ENCODE peak calls at places on chromosomes 3 and 15, in nine cellular contexts. One of them, this sample, is unnamed.

GRCh38 chr15:31346367-31347066 is 19.9 kb downstream of the KLF13 start:
- DNase-seq in sigmoid colon: no peak
- DNase-seq in endodermal cell: no peak
- DNase-seq in heart right ventricle: no peak
- DNase-seq in psoas muscle: no peak
- DNase-seq in K562: no peak
- DNase-seq in fibroblast of lung: no peak
- DNase-seq in fibroblast of the aortic adventitia: no peak
- DNase-seq in cardiac muscle cell: no peak
- DNase-seq in this sample: no peak

GRCh38 chr3:196186661-196187573 is 24.3 kb downstream of the ZDHHC19 start:
- DNase-seq in fibroblast of the aortic adventitia: peak
- DNase-seq in endodermal cell: peak
- DNase-seq in cardiac muscle cell: no peak
- DNase-seq in heart right ventricle: no peak
- DNase-seq in sigmoid colon: no peak
- DNase-seq in K562: no peak
- DNase-seq in fibroblast of lung: no peak
- DNase-seq in psoas muscle: no peak
- DNase-seq in this sample: no peak

GRCh38 chr3:128021768-128022372 is 30.4 kb upstream of the SEC61A1 start:
- DNase-seq in cardiac muscle cell: no peak
- DNase-seq in fibroblast of the aortic adventitia: no peak
- DNase-seq in heart right ventricle: no peak
- DNase-seq in fibroblast of lung: peak
- DNase-seq in K562: no peak
- DNase-seq in sigmoid colon: no peak
- DNase-seq in psoas muscle: no peak
- DNase-seq in endodermal cell: no peak
- DNase-seq in this sample: no peak

GRCh38 chr3:47083786-47084185 is 80.1 kb downstream of the SETD2 start:
- DNase-seq in cardiac muscle cell: no peak
- DNase-seq in psoas muscle: no peak
- DNase-seq in fibroblast of lung: no peak
- DNase-seq in K562: no peak
- DNase-seq in endodermal cell: no peak
- DNase-seq in fibroblast of the aortic adventitia: no peak
- DNase-seq in heart right ventricle: no peak
- DNase-seq in sigmoid colon: no peak
- DNase-seq in this sample: no peak

GRCh38 chr3:46112296-46112695 is 85.0 kb upstream of the XCR1 start:
- DNase-seq in fibroblast of lung: no peak
- DNase-seq in endodermal cell: no peak
- DNase-seq in psoas muscle: no peak
- DNase-seq in cardiac muscle cell: no peak
- DNase-seq in heart right ventricle: no peak
- DNase-seq in sigmoid colon: no peak
- DNase-seq in fibroblast of the aortic adventitia: no peak
- DNase-seq in K562: no peak
- DNase-seq in this sample: peak

GRCh38 chr3:46916799-46917198 is 39.3 kb downstream of the PTH1R start:
- DNase-seq in sigmoid colon: no peak
- DNase-seq in psoas muscle: no peak
- DNase-seq in K562: no peak
- DNase-seq in fibroblast of lung: no peak
- DNase-seq in endodermal cell: no peak
- DNase-seq in heart right ventricle: no peak
- DNase-seq in cardiac muscle cell: no peak
- DNase-seq in fibroblast of the aortic adventitia: no peak
- DNase-seq in this sample: no peak

GRCh38 chr3:98602078-98602678 is 8.8 kb upstream of the CPOX start:
- DNase-seq in psoas muscle: no peak
- DNase-seq in fibroblast of the aortic adventitia: peak
- DNase-seq in heart right ventricle: peak
- DNase-seq in fibroblast of lung: peak
- DNase-seq in K562: peak
- DNase-seq in endodermal cell: peak
- DNase-seq in cardiac muscle cell: peak
- DNase-seq in sigmoid colon: no peak
- DNase-seq in this sample: peak

GRCh38 chr3:184178522-184179138 is 4.0 kb downstream of the AP2M1 start:
- DNase-seq in K562: no peak
- DNase-seq in heart right ventricle: no peak
- DNase-seq in fibroblast of lung: no peak
- DNase-seq in cardiac muscle cell: no peak
- DNase-seq in endodermal cell: no peak
- DNase-seq in fibroblast of the aortic adventitia: no peak
- DNase-seq in sigmoid colon: peak
- DNase-seq in psoas muscle: no peak
- DNase-seq in this sample: no peak

GRCh38 chr3:57962448-57962834 is 45.8 kb upstream of the FLNB start:
- DNase-seq in cardiac muscle cell: no peak
- DNase-seq in K562: no peak
- DNase-seq in fibroblast of lung: no peak
- DNase-seq in heart right ventricle: no peak
- DNase-seq in fibroblast of the aortic adventitia: no peak
- DNase-seq in endodermal cell: no peak
- DNase-seq in sigmoid colon: no peak
- DNase-seq in psoas muscle: no peak
- DNase-seq in this sample: no peak

GRCh38 chr3:20637729-20638128 is 451.7 kb upstream of the SGO1 start:
- DNase-seq in fibroblast of the aortic adventitia: peak
- DNase-seq in endodermal cell: no peak
- DNase-seq in cardiac muscle cell: no peak
- DNase-seq in heart right ventricle: no peak
- DNase-seq in sigmoid colon: no peak
- DNase-seq in fibroblast of lung: no peak
- DNase-seq in K562: no peak
- DNase-seq in psoas muscle: no peak
- DNase-seq in this sample: no peak

GRCh38 chr3:185983495-185984141 is 45.8 kb upstream of the TRA2B start:
- DNase-seq in heart right ventricle: peak
- DNase-seq in psoas muscle: peak
- DNase-seq in K562: peak
- DNase-seq in endodermal cell: peak
- DNase-seq in fibroblast of the aortic adventitia: peak
- DNase-seq in fibroblast of lung: peak
- DNase-seq in cardiac muscle cell: peak
- DNase-seq in sigmoid colon: peak
- DNase-seq in this sample: peak

GRCh38 chr3:27802849-27803248 is 80.7 kb upstream of the EOMES start:
- DNase-seq in psoas muscle: no peak
- DNase-seq in endodermal cell: no peak
- DNase-seq in fibroblast of lung: no peak
- DNase-seq in fibroblast of the aortic adventitia: no peak
- DNase-seq in K562: no peak
- DNase-seq in heart right ventricle: no peak
- DNase-seq in sigmoid colon: no peak
- DNase-seq in cardiac muscle cell: no peak
- DNase-seq in this sample: no peak

GRCh38 chr3:90062018-90062417 is 954.6 kb downstream of the EPHA3 start:
- DNase-seq in fibroblast of lung: peak
- DNase-seq in sigmoid colon: no peak
- DNase-seq in K562: no peak
- DNase-seq in fibroblast of the aortic adventitia: peak
- DNase-seq in psoas muscle: no peak
- DNase-seq in endodermal cell: no peak
- DNase-seq in cardiac muscle cell: no peak
- DNase-seq in heart right ventricle: no peak
- DNase-seq in this sample: peak

GRCh38 chr3:51706788-51707731 is at the start of gene GRM2:
- DNase-seq in K562: peak
- DNase-seq in cardiac muscle cell: peak
- DNase-seq in sigmoid colon: peak
- DNase-seq in heart right ventricle: peak
- DNase-seq in fibroblast of the aortic adventitia: peak
- DNase-seq in psoas muscle: peak
- DNase-seq in endodermal cell: peak
- DNase-seq in fibroblast of lung: peak
- DNase-seq in this sample: peak

GRCh38 chr3:51869304-51869703 is 6.1 kb downstream of the IQCF5 start:
- DNase-seq in sigmoid colon: no peak
- DNase-seq in psoas muscle: no peak
- DNase-seq in endodermal cell: peak
- DNase-seq in cardiac muscle cell: no peak
- DNase-seq in fibroblast of lung: no peak
- DNase-seq in heart right ventricle: no peak
- DNase-seq in K562: peak
- DNase-seq in fibroblast of the aortic adventitia: no peak
- DNase-seq in this sample: no peak

GRCh38 chr3:80785475-80785874 is 976.0 kb downstream of the GBE1 start:
- DNase-seq in sigmoid colon: no peak
- DNase-seq in fibroblast of lung: no peak
- DNase-seq in heart right ventricle: no peak
- DNase-seq in K562: no peak
- DNase-seq in endodermal cell: no peak
- DNase-seq in fibroblast of the aortic adventitia: no peak
- DNase-seq in cardiac muscle cell: no peak
- DNase-seq in psoas muscle: no peak
- DNase-seq in this sample: peak
- TF ChIP-seq CTCF in sigmoid colon: no peak
- TF ChIP-seq CTCF in fibroblast of lung: no peak
- TF ChIP-seq CTCF in heart right ventricle: no peak
- TF ChIP-seq CTCF in K562: no peak
- TF ChIP-seq CTCF in endodermal cell: peak
- TF ChIP-seq CTCF in fibroblast of the aortic adventitia: no peak
- TF ChIP-seq CTCF in cardiac muscle cell: no peak
- TF ChIP-seq CTCF in psoas muscle: no peak
- TF ChIP-seq CTCF in this sample: no peak

DNA sequence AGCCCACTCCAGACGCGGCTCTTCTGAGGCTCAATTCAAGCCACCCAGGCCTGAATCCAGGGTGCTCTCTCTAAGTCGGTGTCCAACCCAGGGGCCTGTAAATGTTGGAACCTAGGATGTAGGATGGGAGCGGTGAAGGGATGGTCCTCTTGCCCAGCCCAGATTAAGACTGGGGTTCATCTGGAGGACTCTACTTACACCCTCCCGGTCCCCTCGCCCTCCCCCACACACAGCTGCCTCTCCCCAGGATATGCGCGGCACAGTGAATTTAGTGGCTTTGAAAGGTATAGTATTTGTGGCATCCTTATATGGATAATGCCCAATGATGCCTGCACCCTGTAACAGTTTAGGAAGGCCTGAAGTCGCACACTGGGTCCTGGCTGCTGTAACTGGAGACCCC is 855 bp upstream of the FBN1 start:
- DNase-seq in fibroblast of lung: no peak
- DNase-seq in fibroblast of the aortic adventitia: no peak
- DNase-seq in endodermal cell: no peak
- DNase-seq in psoas muscle: no peak
- DNase-seq in K562: no peak
- DNase-seq in cardiac muscle cell: no peak
- DNase-seq in heart right ventricle: no peak
- DNase-seq in sigmoid colon: no peak
- DNase-seq in this sample: no peak
- H3K4me3 ChIP-seq in fibroblast of lung: peak
- H3K4me3 ChIP-seq in fibroblast of the aortic adventitia: peak
- H3K4me3 ChIP-seq in endodermal cell: peak
- H3K4me3 ChIP-seq in psoas muscle: peak
- H3K4me3 ChIP-seq in K562: no peak
- H3K4me3 ChIP-seq in cardiac muscle cell: peak
- H3K4me3 ChIP-seq in heart right ventricle: peak
- H3K4me3 ChIP-seq in sigmoid colon: peak
- H3K4me3 ChIP-seq in this sample: no peak

GRCh38 chr15:64948916-64949315 is 37.2 kb downstream of the ANKDD1A start:
- DNase-seq in sigmoid colon: no peak
- DNase-seq in K562: no peak
- DNase-seq in psoas muscle: no peak
- DNase-seq in fibroblast of lung: no peak
- DNase-seq in heart right ventricle: no peak
- DNase-seq in fibroblast of the aortic adventitia: no peak
- DNase-seq in cardiac muscle cell: no peak
- DNase-seq in endodermal cell: no peak
- DNase-seq in this sample: no peak

GRCh38 chr15:64949383-64950141 is 37.9 kb downstream of the ANKDD1A start:
- DNase-seq in psoas muscle: no peak
- DNase-seq in fibroblast of lung: no peak
- DNase-seq in endodermal cell: no peak
- DNase-seq in cardiac muscle cell: no peak
- DNase-seq in sigmoid colon: no peak
- DNase-seq in heart right ventricle: no peak
- DNase-seq in K562: no peak
- DNase-seq in fibroblast of the aortic adventitia: no peak
- DNase-seq in this sample: no peak

GRCh38 chr15:64950888-64951287 is 38.8 kb downstream of the SPG21 start:
- DNase-seq in K562: no peak
- DNase-seq in fibroblast of lung: no peak
- DNase-seq in heart right ventricle: no peak
- DNase-seq in fibroblast of the aortic adventitia: no peak
- DNase-seq in endodermal cell: no peak
- DNase-seq in cardiac muscle cell: no peak
- DNase-seq in psoas muscle: no peak
- DNase-seq in sigmoid colon: no peak
- DNase-seq in this sample: no peak

GRCh38 chr15:64954395-64954794 is 35.3 kb downstream of the SPG21 start:
- DNase-seq in K562: no peak
- DNase-seq in sigmoid colon: no peak
- DNase-seq in fibroblast of the aortic adventitia: no peak
- DNase-seq in cardiac muscle cell: no peak
- DNase-seq in endodermal cell: no peak
- DNase-seq in heart right ventricle: no peak
- DNase-seq in psoas muscle: no peak
- DNase-seq in fibroblast of lung: no peak
- DNase-seq in this sample: no peak

DNA sequence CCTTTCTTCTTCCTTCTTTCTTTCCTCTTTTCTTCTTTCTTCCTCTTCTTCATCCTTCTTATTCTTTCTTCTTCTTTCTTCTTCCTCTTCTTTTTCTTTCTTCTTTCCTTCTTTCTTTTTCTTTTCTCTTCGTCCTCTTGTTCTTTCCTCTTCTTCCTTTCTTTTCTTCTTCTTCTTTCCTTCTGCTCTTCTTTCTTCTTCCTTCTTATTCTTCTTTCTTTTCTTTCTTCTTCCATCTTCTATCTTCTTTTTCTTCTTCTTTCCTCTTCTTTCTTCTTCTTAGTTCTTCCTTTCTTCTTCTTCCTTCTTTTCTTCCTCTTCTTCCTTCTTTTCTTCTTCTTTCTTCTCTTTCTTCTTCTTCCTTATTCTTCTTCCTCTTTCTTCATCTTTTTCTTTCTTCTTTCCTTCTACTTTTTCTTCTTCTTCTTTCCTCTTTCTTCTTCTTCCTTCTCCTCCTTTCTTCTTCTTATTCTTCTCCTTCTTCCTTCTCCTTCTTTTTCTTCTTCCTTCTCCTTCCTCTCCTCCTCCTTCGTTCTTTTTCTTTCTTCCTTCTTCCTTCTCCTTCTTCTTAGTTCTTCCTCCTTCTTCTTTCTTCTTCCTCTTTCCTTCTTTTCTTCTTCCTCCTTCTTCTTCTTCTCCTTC is 37.8 kb downstream of the SPG21 start:
- DNase-seq in fibroblast of lung: no peak
- DNase-seq in cardiac muscle cell: no peak
- DNase-seq in psoas muscle: no peak
- DNase-seq in fibroblast of the aortic adventitia: no peak
- DNase-seq in endodermal cell: no peak
- DNase-seq in sigmoid colon: no peak
- DNase-seq in heart right ventricle: no peak
- DNase-seq in K562: no peak
- DNase-seq in this sample: no peak
- TF ChIP-seq CTCF in fibroblast of lung: no peak
- TF ChIP-seq CTCF in cardiac muscle cell: no peak
- TF ChIP-seq CTCF in psoas muscle: no peak
- TF ChIP-seq CTCF in fibroblast of the aortic adventitia: no peak
- TF ChIP-seq CTCF in endodermal cell: no peak
- TF ChIP-seq CTCF in sigmoid colon: no peak
- TF ChIP-seq CTCF in heart right ventricle: no peak
- TF ChIP-seq CTCF in K562: no peak
- TF ChIP-seq CTCF in this sample: no peak

GRCh38 chr3:71542548-71543370 is 40.8 kb downstream of the FOXP1 start:
- DNase-seq in fibroblast of the aortic adventitia: peak
- DNase-seq in fibroblast of lung: peak
- DNase-seq in heart right ventricle: peak
- DNase-seq in endodermal cell: no peak
- DNase-seq in cardiac muscle cell: peak
- DNase-seq in K562: peak
- DNase-seq in sigmoid colon: peak
- DNase-seq in psoas muscle: peak
- DNase-seq in this sample: peak
- H3K4me3 ChIP-seq in fibroblast of the aortic adventitia: peak
- H3K4me3 ChIP-seq in fibroblast of lung: peak
- H3K4me3 ChIP-seq in heart right ventricle: no peak
- H3K4me3 ChIP-seq in endodermal cell: no peak
- H3K4me3 ChIP-seq in cardiac muscle cell: no peak
- H3K4me3 ChIP-seq in K562: no peak
- H3K4me3 ChIP-seq in sigmoid colon: no peak
- H3K4me3 ChIP-seq in psoas muscle: peak
- H3K4me3 ChIP-seq in this sample: no peak